ENCODE peak calls at places on chromosomes 3 and 15, in seven cellular contexts. One of them, this sample, is unnamed.

GRCh38 chr3:197024881-197025735 is 4.5 kb downstream of the MELTF start:
- DNase-seq in bronchial epithelial cell: no peak
- DNase-seq in lower leg skin: no peak
- DNase-seq in right lobe of liver: no peak
- DNase-seq in Peyer's patch: no peak
- DNase-seq in fibroblast of pulmonary artery: no peak
- DNase-seq in BJ: no peak
- DNase-seq in this sample: no peak

GRCh38 chr15:57090460-57090859 is 172.0 kb downstream of the TCF12 start:
- DNase-seq in bronchial epithelial cell: no peak
- DNase-seq in lower leg skin: no peak
- DNase-seq in right lobe of liver: no peak
- DNase-seq in Peyer's patch: no peak
- DNase-seq in fibroblast of pulmonary artery: no peak
- DNase-seq in BJ: no peak
- DNase-seq in this sample: no peak

GRCh38 chr3:178255315-178255714 is 280.9 kb upstream of the KCNMB2 start:
- DNase-seq in bronchial epithelial cell: no peak
- DNase-seq in lower leg skin: no peak
- DNase-seq in right lobe of liver: no peak
- DNase-seq in Peyer's patch: no peak
- DNase-seq in fibroblast of pulmonary artery: peak; percentile 95
- DNase-seq in BJ: no peak
- DNase-seq in this sample: no peak

GRCh38 chr3:57512174-57512573 is 32.0 kb downstream of the DNAH12 start:
- DNase-seq in bronchial epithelial cell: no peak
- DNase-seq in lower leg skin: no peak
- DNase-seq in right lobe of liver: no peak
- DNase-seq in Peyer's patch: no peak
- DNase-seq in fibroblast of pulmonary artery: peak; percentile 27
- DNase-seq in BJ: no peak
- DNase-seq in this sample: no peak

GRCh38 chr3:113193298-113193697 is 18.1 kb upstream of the BOC start:
- DNase-seq in bronchial epithelial cell: no peak
- DNase-seq in lower leg skin: no peak
- DNase-seq in right lobe of liver: no peak
- DNase-seq in Peyer's patch: no peak
- DNase-seq in fibroblast of pulmonary artery: peak; percentile 39
- DNase-seq in BJ: no peak
- DNase-seq in this sample: no peak

GRCh38 chr3:98994128-98994762 is 92.8 kb upstream of the DCBLD2 start:
- DNase-seq in bronchial epithelial cell: peak; percentile 60
- DNase-seq in lower leg skin: no peak
- DNase-seq in right lobe of liver: no peak
- DNase-seq in Peyer's patch: no peak
- DNase-seq in fibroblast of pulmonary artery: peak; percentile 85
- DNase-seq in BJ: no peak
- DNase-seq in this sample: no peak

GRCh38 chr15:60395276-60396011 is 2.3 kb downstream of the ANXA2 start:
- DNase-seq in bronchial epithelial cell: peak; percentile 28
- DNase-seq in lower leg skin: no peak
- DNase-seq in right lobe of liver: no peak
- DNase-seq in Peyer's patch: no peak
- DNase-seq in fibroblast of pulmonary artery: no peak
- DNase-seq in BJ: no peak
- DNase-seq in this sample: no peak

GRCh38 chr15:51320843-51321242 is 17.6 kb downstream of the CYP19A1 start:
- DNase-seq in bronchial epithelial cell: no peak
- DNase-seq in lower leg skin: no peak
- DNase-seq in right lobe of liver: no peak
- DNase-seq in Peyer's patch: no peak
- DNase-seq in fibroblast of pulmonary artery: no peak
- DNase-seq in BJ: no peak
- DNase-seq in this sample: no peak

GRCh38 chr3:121769246-121769645 is 19.7 kb upstream of the GOLGB1 start:
- DNase-seq in bronchial epithelial cell: no peak
- DNase-seq in lower leg skin: no peak
- DNase-seq in right lobe of liver: no peak
- DNase-seq in Peyer's patch: no peak
- DNase-seq in fibroblast of pulmonary artery: no peak
- DNase-seq in BJ: no peak
- DNase-seq in this sample: no peak

GRCh38 chr15:89504166-89504565 is 7.8 kb upstream of the RHCG start:
- DNase-seq in bronchial epithelial cell: no peak
- DNase-seq in lower leg skin: no peak
- DNase-seq in right lobe of liver: peak; percentile 14
- DNase-seq in Peyer's patch: no peak
- DNase-seq in fibroblast of pulmonary artery: no peak
- DNase-seq in BJ: no peak
- DNase-seq in this sample: no peak

GRCh38 chr3:129559565-129560079 is 16.6 kb downstream of the H1-8 start:
- DNase-seq in bronchial epithelial cell: no peak
- DNase-seq in lower leg skin: no peak
- DNase-seq in right lobe of liver: no peak
- DNase-seq in Peyer's patch: no peak
- DNase-seq in fibroblast of pulmonary artery: no peak
- DNase-seq in BJ: no peak
- DNase-seq in this sample: no peak

GRCh38 chr3:69370156-69370944 is 15.5 kb downstream of the FRMD4B start:
- DNase-seq in bronchial epithelial cell: peak; percentile 77
- DNase-seq in lower leg skin: peak; percentile 81
- DNase-seq in right lobe of liver: no peak
- DNase-seq in Peyer's patch: peak; percentile 78
- DNase-seq in fibroblast of pulmonary artery: no peak
- DNase-seq in BJ: no peak
- DNase-seq in this sample: no peak

GRCh38 chr3:149623819-149624218 is 34.0 kb downstream of the WWTR1 start:
- DNase-seq in bronchial epithelial cell: no peak
- DNase-seq in lower leg skin: no peak
- DNase-seq in right lobe of liver: no peak
- DNase-seq in Peyer's patch: no peak
- DNase-seq in fibroblast of pulmonary artery: no peak
- DNase-seq in BJ: no peak
- DNase-seq in this sample: no peak

GRCh38 chr3:186998937-186999368 is 68.6 kb downstream of the ST6GAL1 start:
- DNase-seq in bronchial epithelial cell: no peak
- DNase-seq in lower leg skin: no peak
- DNase-seq in right lobe of liver: no peak
- DNase-seq in Peyer's patch: no peak
- DNase-seq in fibroblast of pulmonary artery: no peak
- DNase-seq in BJ: no peak
- DNase-seq in this sample: no peak

GRCh38 chr15:59388670-59389069 is 16.0 kb upstream of the MYO1E start:
- DNase-seq in bronchial epithelial cell: peak; percentile 64
- DNase-seq in lower leg skin: no peak
- DNase-seq in right lobe of liver: no peak
- DNase-seq in Peyer's patch: no peak
- DNase-seq in fibroblast of pulmonary artery: peak; percentile 65
- DNase-seq in BJ: no peak
- DNase-seq in this sample: no peak

GRCh38 chr3:115624029-115624645 is 827 bp downstream of the GAP43 start:
- DNase-seq in bronchial epithelial cell: no peak
- DNase-seq in lower leg skin: no peak
- DNase-seq in right lobe of liver: no peak
- DNase-seq in Peyer's patch: no peak
- DNase-seq in fibroblast of pulmonary artery: no peak
- DNase-seq in BJ: no peak
- DNase-seq in this sample: no peak

GRCh38 chr3:177443469-177443868 is 246.2 kb upstream of the TBL1XR1 start:
- DNase-seq in bronchial epithelial cell: peak; percentile 83
- DNase-seq in lower leg skin: no peak
- DNase-seq in right lobe of liver: no peak
- DNase-seq in Peyer's patch: no peak
- DNase-seq in fibroblast of pulmonary artery: peak; percentile 63
- DNase-seq in BJ: no peak
- DNase-seq in this sample: no peak

GRCh38 chr15:84684092-84684491 is 26.1 kb upstream of the NMB start:
- DNase-seq in bronchial epithelial cell: peak; percentile 27
- DNase-seq in lower leg skin: no peak
- DNase-seq in right lobe of liver: no peak
- DNase-seq in Peyer's patch: no peak
- DNase-seq in fibroblast of pulmonary artery: peak; percentile 70
- DNase-seq in BJ: no peak
- DNase-seq in this sample: peak; percentile 53

GRCh38 chr15:93706881-93707280 is 524.5 kb upstream of the MCTP2 start:
- DNase-seq in bronchial epithelial cell: no peak
- DNase-seq in lower leg skin: no peak
- DNase-seq in right lobe of liver: no peak
- DNase-seq in Peyer's patch: no peak
- DNase-seq in fibroblast of pulmonary artery: no peak
- DNase-seq in BJ: no peak
- DNase-seq in this sample: no peak

DNA sequence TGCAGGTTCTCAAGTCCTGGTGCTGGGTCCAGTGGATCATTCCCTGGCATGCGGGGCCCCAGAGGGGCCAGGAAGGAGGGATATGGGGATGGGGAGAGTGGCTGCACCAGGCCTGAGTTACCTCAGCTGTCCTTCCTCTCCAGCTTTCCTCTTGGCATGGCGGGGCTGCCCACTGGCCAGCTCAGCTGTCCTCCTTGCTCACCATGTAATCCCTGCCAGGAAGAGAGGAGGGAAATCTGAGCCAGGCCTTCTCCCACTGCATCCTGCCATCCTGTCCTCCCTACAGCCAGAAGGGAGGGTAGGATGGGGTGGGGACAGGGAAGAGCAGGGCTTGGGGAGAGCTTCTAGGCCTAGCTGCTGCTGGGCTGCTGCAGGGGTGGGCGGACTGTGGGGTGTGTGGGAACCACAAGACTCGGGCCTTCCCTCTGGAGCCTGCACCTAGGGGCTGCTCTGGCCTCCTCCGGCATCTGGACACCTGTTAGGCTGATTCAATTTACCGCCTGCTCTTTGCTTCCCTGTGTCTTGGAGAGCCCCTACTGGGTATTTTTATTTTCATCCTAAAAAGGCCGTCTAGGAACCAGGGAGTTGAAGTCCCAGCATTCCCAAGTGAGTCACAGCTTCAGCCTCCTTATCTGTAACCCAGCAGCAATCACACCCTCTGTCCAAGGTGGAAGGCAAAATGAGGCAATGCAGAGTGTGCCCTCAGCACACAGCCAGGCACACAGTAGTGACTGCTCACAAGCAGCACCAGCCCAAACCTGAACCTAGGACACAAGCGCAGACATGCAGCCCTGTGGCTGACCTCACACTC is 13.0 kb upstream of the KY start:
- DNase-seq in bronchial epithelial cell: peak; percentile 17
- DNase-seq in lower leg skin: no peak
- DNase-seq in right lobe of liver: no peak
- DNase-seq in Peyer's patch: no peak
- DNase-seq in fibroblast of pulmonary artery: peak; percentile 55
- DNase-seq in BJ: no peak
- DNase-seq in this sample: no peak
- H3K4me3 ChIP-seq in bronchial epithelial cell: no peak overlapping the region
- H3K4me3 ChIP-seq in lower leg skin: no peak overlapping the region
- H3K4me3 ChIP-seq in right lobe of liver: no peak overlapping the region
- H3K4me3 ChIP-seq in Peyer's patch: no peak overlapping the region
- H3K4me3 ChIP-seq in fibroblast of pulmonary artery: no peak overlapping the region
- H3K4me3 ChIP-seq in BJ: no peak overlapping the region
- H3K4me3 ChIP-seq in this sample: no peak overlapping the region

DNA sequence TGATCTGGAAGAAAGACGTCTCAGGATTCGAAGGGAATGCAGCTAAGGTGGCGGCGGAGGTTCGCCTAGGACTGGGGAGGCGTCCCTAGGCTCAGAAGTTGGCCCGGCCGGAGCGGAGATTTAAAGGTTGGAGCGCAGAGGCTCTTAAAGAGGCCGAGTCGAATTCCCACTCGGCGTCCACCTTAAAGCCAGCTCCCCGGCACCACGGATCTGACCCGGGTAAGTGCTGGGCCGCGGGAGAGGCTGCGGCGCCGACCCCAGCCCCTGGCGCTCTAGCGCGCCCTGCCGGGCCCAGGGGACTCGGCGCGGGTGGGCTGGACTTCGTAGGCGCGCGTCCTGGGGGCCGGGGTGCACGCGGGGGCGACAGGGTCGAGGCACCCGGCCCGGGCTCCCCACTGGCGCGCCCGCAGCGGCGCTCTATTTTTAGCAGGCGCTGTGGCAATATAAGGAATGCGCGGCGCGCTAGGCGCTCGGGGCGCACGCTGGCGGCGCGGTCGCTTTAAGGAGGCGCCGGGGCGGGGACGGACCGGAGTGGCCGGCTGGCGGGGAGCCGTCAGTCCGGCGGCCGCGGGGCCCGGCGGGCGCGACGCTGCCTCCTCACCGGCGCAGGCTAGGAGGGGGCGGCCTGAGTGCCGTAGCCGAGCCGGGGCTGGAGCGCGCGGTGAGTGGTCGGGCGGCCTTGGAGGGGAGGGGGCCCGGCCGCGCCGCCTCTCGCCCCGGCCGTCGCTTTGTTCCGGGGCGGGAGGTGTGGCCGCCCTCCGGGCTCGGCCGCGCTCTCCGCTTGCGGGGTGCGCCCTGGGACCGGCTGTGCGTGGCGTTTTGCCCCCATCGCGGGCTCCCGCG is at the start of gene MRAS:
- DNase-seq in bronchial epithelial cell: peak; percentile 31
- DNase-seq in lower leg skin: peak; percentile 35
- DNase-seq in right lobe of liver: peak; percentile 83
- DNase-seq in Peyer's patch: peak; percentile 69
- DNase-seq in fibroblast of pulmonary artery: peak; percentile 84
- DNase-seq in BJ: no peak
- DNase-seq in this sample: no peak
- TF ChIP-seq CTCF in bronchial epithelial cell: peak; percentile 41
- TF ChIP-seq CTCF in lower leg skin: no peak
- TF ChIP-seq CTCF in right lobe of liver: peak; percentile 31
- TF ChIP-seq CTCF in Peyer's patch: no peak
- TF ChIP-seq CTCF in fibroblast of pulmonary artery: no peak
- TF ChIP-seq CTCF in BJ: peak; percentile 26
- TF ChIP-seq CTCF in this sample: peak; percentile 42

DNA sequence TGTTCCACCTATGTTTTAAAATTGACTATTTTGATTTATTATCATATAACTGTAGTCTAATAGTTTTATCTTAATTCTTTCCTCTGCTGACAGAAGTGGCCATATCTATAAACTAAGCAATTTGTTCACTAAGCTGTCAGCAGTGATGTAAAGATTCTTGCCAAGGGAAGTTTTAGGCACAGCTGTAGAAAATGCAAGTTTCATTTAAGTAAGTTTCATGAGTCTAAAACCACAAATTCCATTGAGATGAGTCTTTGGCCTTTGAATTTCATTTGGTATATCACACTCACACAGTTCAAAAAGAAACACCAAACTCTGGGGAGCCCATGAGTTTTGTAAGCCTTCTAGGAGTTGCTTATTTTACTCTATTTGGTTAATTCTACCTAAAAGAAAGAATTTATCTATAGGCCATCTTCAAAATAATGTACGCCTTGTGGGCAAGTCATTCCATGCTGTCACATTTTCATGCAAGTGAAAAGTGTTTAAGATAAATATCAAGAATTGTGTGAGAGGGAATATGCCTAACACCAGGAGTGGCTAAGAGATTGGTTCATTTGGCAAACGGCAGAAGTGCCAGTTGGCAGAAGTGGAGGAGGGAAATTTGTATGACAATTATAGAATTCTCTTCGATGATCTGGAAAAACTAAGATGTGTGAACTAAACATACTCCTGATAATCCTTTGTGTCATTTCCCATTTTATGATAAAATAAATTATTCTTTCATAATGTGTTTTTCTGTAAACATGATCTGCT is 292.9 kb downstream of the ZIC4 start:
- DNase-seq in bronchial epithelial cell: peak; percentile 49
- DNase-seq in lower leg skin: no peak
- DNase-seq in right lobe of liver: no peak
- DNase-seq in Peyer's patch: no peak
- DNase-seq in fibroblast of pulmonary artery: peak; percentile 62
- DNase-seq in BJ: peak; percentile 73
- DNase-seq in this sample: no peak
- H3K4me3 ChIP-seq in bronchial epithelial cell: no peak overlapping the region
- H3K4me3 ChIP-seq in lower leg skin: no peak overlapping the region
- H3K4me3 ChIP-seq in right lobe of liver: no peak overlapping the region
- H3K4me3 ChIP-seq in Peyer's patch: no peak overlapping the region
- H3K4me3 ChIP-seq in fibroblast of pulmonary artery: no peak overlapping the region
- H3K4me3 ChIP-seq in BJ: no peak overlapping the region
- H3K4me3 ChIP-seq in this sample: no peak overlapping the region

GRCh38 chr3:53347261-53348064 is at the start of gene DCP1A:
- DNase-seq in bronchial epithelial cell: peak; percentile 93
- DNase-seq in lower leg skin: peak; percentile 96
- DNase-seq in right lobe of liver: peak; percentile 96
- DNase-seq in Peyer's patch: peak; percentile 97
- DNase-seq in fibroblast of pulmonary artery: peak; percentile 97
- DNase-seq in BJ: peak; percentile 71
- DNase-seq in this sample: peak; percentile 71
- TF ChIP-seq CTCF in bronchial epithelial cell: no peak
- TF ChIP-seq CTCF in lower leg skin: no peak
- TF ChIP-seq CTCF in right lobe of liver: no peak
- TF ChIP-seq CTCF in Peyer's patch: no peak
- TF ChIP-seq CTCF in fibroblast of pulmonary artery: no peak
- TF ChIP-seq CTCF in BJ: no peak
- TF ChIP-seq CTCF in this sample: no peak

This sample was measured in epithelial cell of proximal tubule.